ENCODE peak calls at places on chromosomes 7 and 10, in nine cellular contexts. C is GM23248, T is mammary epithelial cell, N is K562, O is fibroblast of lung, Q is neural progenitor cell, I is H1, K is OCI-LY7, H is PC-3. L is an unnamed sample.

GRCh38 chr7:85927226-85927625 is 716.5 kb upstream of the GRM3 start:
- DNase-seq in C (no peak), T (no peak), N (no peak), O (no peak), Q (no peak), I (no peak), K (no peak), H (no peak), L (no peak)

GRCh38 chr7:104548861-104549260 is 220.5 kb downstream of the LHFPL3 start:
- DNase-seq in C (no peak), T (no peak), N (no peak), O (no peak), Q (no peak), I (no peak), K (peak; percentile 11), H (peak; percentile 12), L (no peak)

GRCh38 chr10:77308084-77308732 is 329.4 kb downstream of the KCNMA1 start:
- DNase-seq in C (no peak), T (no peak), N (no peak), O (no peak), Q (no peak), I (no peak), K (no peak), H (no peak), L (no peak)

GRCh38 chr10:3887404-3887803 is 102.4 kb upstream of the KLF6 start:
- DNase-seq in C (peak; percentile 47), T (no peak), N (no peak), O (no peak), Q (no peak), I (no peak), K (no peak), H (no peak), L (no peak)

GRCh38 chr10:11511325-11511724 is 100.1 kb downstream of the USP6NL start:
- DNase-seq in C (no peak), T (no peak), N (no peak), O (no peak), Q (no peak), I (no peak), K (no peak), H (no peak), L (no peak)

GRCh38 chr7:115008465-115009114 is 86.7 kb downstream of the MDFIC start:
- DNase-seq in C (peak; percentile 85), T (no peak), N (no peak), O (peak; percentile 76), Q (no peak), I (no peak), K (no peak), H (no peak), L (no peak)

GRCh38 chr10:18666810-18667209 is 7.6 kb downstream of the ARL5B start:
- DNase-seq in C (peak; percentile 57), T (peak; percentile 74), N (no peak), O (peak; percentile 88), Q (no peak), I (no peak), K (no peak), H (peak; percentile 76), L (no peak)

GRCh38 chr10:10959666-10960065 is 58.0 kb upstream of the CELF2 start:
- DNase-seq in C (no peak), T (no peak), N (no peak), O (no peak), Q (no peak), I (no peak), K (no peak), H (no peak), L (no peak)

GRCh38 chr7:95859434-95859833 is 87.1 kb downstream of the DYNC1I1 start:
- DNase-seq in C (peak; percentile 71), T (peak; percentile 59), N (no peak), O (peak; percentile 87), Q (peak; percentile 18), I (no peak), K (no peak), H (peak; percentile 31), L (peak; percentile 21)

GRCh38 chr10:124886195-124886594 is 55.7 kb upstream of the ZRANB1 start:
- DNase-seq in C (peak; percentile 54), T (no peak), N (no peak), O (peak; percentile 5), Q (no peak), I (no peak), K (no peak), H (no peak), L (no peak)

GRCh38 chr7:48300301-48300700 is 129.0 kb downstream of the ABCA13 start:
- DNase-seq in C (no peak), T (no peak), N (no peak), O (no peak), Q (no peak), I (no peak), K (no peak), H (no peak), L (no peak)
- H3K4me2 ChIP-seq in C (no peak overlapping the region), T (no peak overlapping the region), N (no peak overlapping the region), O (no peak overlapping the region), Q (no peak overlapping the region), I (no peak overlapping the region), K (no peak overlapping the region), H (peak overlapping the region; percentile 40), L (no peak overlapping the region)

GRCh38 chr10:126932516-126932915 is 27.3 kb downstream of the DOCK1 start:
- DNase-seq in C (no peak), T (no peak), N (no peak), O (no peak), Q (no peak), I (no peak), K (no peak), H (no peak), L (peak; percentile 15)

GRCh38 chr10:126933116-126933515 is 27.9 kb downstream of the DOCK1 start:
- DNase-seq in C (no peak), T (no peak), N (no peak), O (no peak), Q (no peak), I (no peak), K (no peak), H (no peak), L (peak; percentile 63)

GRCh38 chr10:126929391-126929790 is 24.2 kb downstream of the DOCK1 start:
- DNase-seq in C (no peak), T (no peak), N (no peak), O (no peak), Q (no peak), I (no peak), K (no peak), H (no peak), L (no peak)

GRCh38 chr10:126931548-126931947 is 26.3 kb downstream of the DOCK1 start:
- DNase-seq in C (no peak), T (no peak), N (no peak), O (no peak), Q (no peak), I (no peak), K (no peak), H (no peak), L (no peak)

DNA sequence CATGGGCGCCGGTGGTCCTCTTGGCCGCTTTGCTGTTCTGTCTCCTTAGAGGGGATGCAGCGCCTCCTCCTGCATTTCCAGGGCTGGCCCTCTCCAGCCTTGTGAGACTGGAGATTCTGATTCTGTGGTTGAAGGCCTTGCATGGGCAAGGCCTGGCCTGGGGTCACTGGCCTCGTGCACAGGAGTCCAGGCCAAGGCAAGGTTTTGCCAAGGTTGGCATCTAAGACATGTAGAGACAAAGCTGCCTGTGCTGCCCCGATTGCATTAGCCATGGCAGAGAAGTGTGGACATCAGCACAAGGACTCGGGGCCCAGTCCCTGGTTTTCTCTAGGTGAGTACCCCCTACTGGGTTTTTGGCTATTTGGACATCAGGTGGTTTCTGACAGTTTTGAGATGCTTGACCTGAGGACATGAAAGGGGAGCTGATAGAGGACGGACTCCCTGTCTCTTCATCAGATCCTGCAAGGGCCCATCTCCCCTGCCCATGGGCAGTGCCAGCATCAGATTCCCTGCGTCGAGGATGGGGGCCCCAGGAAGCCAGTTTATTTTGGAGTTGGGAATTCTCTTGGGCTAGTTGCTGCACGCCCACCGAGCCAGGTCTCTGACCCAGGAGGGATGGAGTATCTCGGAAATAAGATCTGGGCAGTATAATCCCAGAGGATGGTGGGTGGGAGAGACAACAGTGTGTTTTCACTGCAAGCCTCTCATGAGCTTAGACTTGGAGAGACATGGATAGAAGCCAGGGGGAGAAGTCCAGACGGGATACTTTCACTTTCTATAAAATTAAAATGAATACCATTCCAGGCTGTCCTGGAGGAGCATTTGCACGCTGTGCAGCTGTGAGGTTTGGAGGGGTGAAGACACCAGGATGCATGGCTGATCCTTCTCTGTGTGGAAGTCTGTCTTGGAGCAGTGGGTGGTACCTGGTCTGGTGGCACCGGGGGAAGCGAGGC is 25.6 kb downstream of the DOCK1 start:
- DNase-seq in C (peak; percentile 60), T (no peak), N (no peak), O (no peak), Q (no peak), I (no peak), K (no peak), H (no peak), L (peak; percentile 78)
- H3K27ac ChIP-seq in C (no peak overlapping the region), T (no peak overlapping the region), N (no peak overlapping the region), O (peak overlapping the region; percentile 11), Q (no peak overlapping the region), I (no peak overlapping the region), K (no peak overlapping the region), H (no peak overlapping the region), L (peak overlapping the region; percentile 45)

GRCh38 chr10:100353770-100354485 is 6.9 kb downstream of the SCD start:
- DNase-seq in C (no peak), T (no peak), N (no peak), O (no peak), Q (no peak), I (no peak), K (no peak), H (no peak), L (no peak)
- H3K79me2 ChIP-seq in C (no peaks in the 10 kb centered on the region), T (peaks cover 90% of the 10 kb centered on the region), N (peaks cover 77% of the 10 kb centered on the region), O (peaks cover 42% of the 10 kb centered on the region), Q (peaks cover 95% of the 10 kb centered on the region), I (peaks cover 70% of the 10 kb centered on the region), K (peaks cover 33% of the 10 kb centered on the region), H (peaks cover 37% of the 10 kb centered on the region), L (peaks cover 19% of the 10 kb centered on the region)

GRCh38 chr7:6258440-6259182 is 13.8 kb downstream of the CYTH3 start:
- DNase-seq in C (peak; percentile 91), T (no peak), N (no peak), O (peak; percentile 85), Q (no peak), I (peak; percentile 23), K (peak; percentile 35), H (no peak), L (peak; percentile 81)

GRCh38 chr7:6259257-6259656 is 13.2 kb downstream of the CYTH3 start:
- DNase-seq in C (peak; percentile 43), T (no peak), N (no peak), O (no peak), Q (no peak), I (no peak), K (no peak), H (peak; percentile 15), L (no peak)

GRCh38 chr7:6260291-6261183 is 11.9 kb downstream of the CYTH3 start:
- DNase-seq in C (peak; percentile 65), T (no peak), N (no peak), O (peak; percentile 75), Q (no peak), I (peak; percentile 39), K (no peak), H (no peak), L (no peak)

GRCh38 chr7:6261699-6262098 is 10.7 kb downstream of the CYTH3 start:
- DNase-seq in C (no peak), T (no peak), N (no peak), O (no peak), Q (no peak), I (no peak), K (no peak), H (no peak), L (no peak)

DNA sequence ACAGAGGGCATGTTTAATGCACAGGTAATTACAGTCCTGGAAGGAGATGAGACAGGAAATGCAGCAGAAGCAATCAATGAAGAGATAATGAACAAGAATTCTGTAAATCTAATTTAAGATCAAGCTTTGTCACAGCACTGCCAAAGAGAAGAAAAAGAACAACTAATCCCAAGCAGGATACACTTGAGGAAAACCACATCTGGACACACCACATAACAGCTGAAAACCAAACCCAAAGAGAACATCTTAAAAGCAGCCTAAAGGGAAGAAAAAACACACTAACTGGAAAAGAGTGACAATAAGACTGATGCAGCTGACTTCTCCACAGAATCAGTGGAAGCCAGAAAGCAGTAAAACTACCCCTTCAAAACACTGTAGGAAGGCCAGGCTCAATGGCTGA is 10.2 kb downstream of the CYTH3 start:
- DNase-seq in C (no peak), T (no peak), N (no peak), O (no peak), Q (no peak), I (no peak), K (no peak), H (no peak), L (no peak)
- H3K4me2 ChIP-seq in C (no peak overlapping the region), T (no peak overlapping the region), N (no peak overlapping the region), O (no peak overlapping the region), Q (no peak overlapping the region), I (no peak overlapping the region), K (no peak overlapping the region), H (no peak overlapping the region), L (peak overlapping the region; percentile 37)

L was measured in osteoblast.